ENCODE peak calls at places on chromosomes 6 and 20, in four cellular contexts. X is Kasumi-1, J is glutamatergic neuron, Z is pancreas. V is an unnamed sample.

GRCh38 chr6:137357263-137357947 is 136.8 kb downstream of the OLIG3 start:
- DNase-seq in J (no peak), Z (no peak), X (no peak), V (no peak)

GRCh38 chr20:1317545-1318255 is 11.2 kb downstream of the SDCBP2 start:
- DNase-seq in Z (no peak), J (no peak), X (no peak), V (no peak)

GRCh38 chr6:163568275-163568674 is 153.8 kb downstream of the QKI start:
- DNase-seq in Z (no peak), X (no peak), J (no peak), V (no peak)

GRCh38 chr6:17600527-17601388 is 656 bp downstream of the FAM8A1 start:
- DNase-seq in X (peak), J (peak), Z (peak), V (peak)

GRCh38 chr6:11714116-11714797 is 64.3 kb downstream of the ADTRP start:
- DNase-seq in J (no peak), Z (no peak), X (no peak), V (no peak)

GRCh38 chr6:159037746-159038290 is 7.0 kb downstream of the TAGAP start:
- DNase-seq in J (no peak), Z (no peak), X (no peak), V (no peak)

GRCh38 chr6:91926361-91926760 is 1339.5 kb upstream of the MAP3K7 start:
- DNase-seq in J (no peak), Z (no peak), X (no peak), V (no peak)

GRCh38 chr6:46367365-46367764 is 123.9 kb downstream of the RCAN2 start:
- DNase-seq in X (no peak), J (no peak), Z (no peak), V (no peak)

GRCh38 chr20:32252189-32252588 is 25.3 kb upstream of the KIF3B start:
- DNase-seq in J (no peak), Z (no peak), X (no peak), V (no peak)

GRCh38 chr6:89050155-89050554 is 30.4 kb upstream of the PNRC1 start:
- DNase-seq in X (no peak), J (no peak), Z (no peak), V (no peak)

GRCh38 chr6:104306206-104306605 is 553.5 kb downstream of the HACE1 start:
- DNase-seq in Z (no peak), J (no peak), X (no peak), V (no peak)

GRCh38 chr6:148144917-148145521 is 197.6 kb upstream of the SASH1 start:
- DNase-seq in Z (peak), J (peak), X (peak), V (peak)

GRCh38 chr6:118372413-118372812 is 175.7 kb upstream of the PLN start:
- DNase-seq in X (no peak), Z (no peak), J (no peak), V (no peak)

GRCh38 chr6:76940186-76940585 is 523.1 kb downstream of the HTR1B start:
- DNase-seq in Z (no peak), J (no peak), X (no peak), V (no peak)

GRCh38 chr6:163335671-163336545 is 78.6 kb upstream of the QKI start:
- DNase-seq in X (peak), Z (no peak), J (no peak), V (peak)

GRCh38 chr6:121503633-121504032 is 68.2 kb downstream of the GJA1 start:
- DNase-seq in Z (no peak), X (no peak), J (no peak), V (no peak)

GRCh38 chr6:164322533-164322932 is 908.0 kb downstream of the QKI start:
- DNase-seq in J (no peak), X (no peak), Z (no peak), V (no peak)

GRCh38 chr6:108835218-108835850 is 12.9 kb upstream of the ARMC2 start:
- DNase-seq in X (peak), Z (peak), J (peak), V (peak)

GRCh38 chr6:68087399-68088133 is 547.5 kb upstream of the ADGRB3 start:
- DNase-seq in Z (no peak), J (no peak), X (peak), V (no peak)

GRCh38 chr6:141610741-141611140 is 522.0 kb upstream of the GJE1 start:
- DNase-seq in Z (no peak), X (peak), J (no peak), V (no peak)

GRCh38 chr6:17861361-17861760 is 126.1 kb downstream of the KIF13A start:
- DNase-seq in X (no peak), Z (no peak), J (no peak), V (no peak)

GRCh38 chr20:35791823-35792222 is 20.0 kb downstream of the PHF20 start:
- DNase-seq in Z (no peak), X (no peak), J (no peak), V (no peak)

GRCh38 chr20:35333606-35334005 is 41.4 kb upstream of the FAM83C start:
- DNase-seq in J (no peak), X (no peak), Z (no peak), V (no peak)

GRCh38 chr6:46549155-46549554 is 57.9 kb upstream of the RCAN2 start:
- DNase-seq in J (no peak), X (no peak), Z (no peak), V (no peak)

GRCh38 chr6:106084973-106085686 is 1.0 kb upstream of the PRDM1 start:
- DNase-seq in X (no peak), Z (no peak), J (no peak), V (no peak)

GRCh38 chr6:111759836-111760785 is 113.1 kb downstream of the FYN start:
- DNase-seq in X (no peak), J (no peak), Z (no peak), V (no peak)

GRCh38 chr6:119273287-119273686 is 76.3 kb downstream of the MAN1A1 start:
- DNase-seq in Z (no peak), X (no peak), J (no peak), V (no peak)

GRCh38 chr6:136763255-136763654 is 29.0 kb downstream of the MAP3K5 start:
- DNase-seq in J (no peak), Z (no peak), X (no peak), V (no peak)